ENCODE peak calls at places on chromosomes 16 and 17, in five cellular contexts. One of them, this sample, is unnamed.

GRCh38 chr16:22222998-22223397 is 16.9 kb downstream of the EEF2K start:
- DNase-seq in A549: no peak
- DNase-seq in HepG2: no peak
- DNase-seq in IMR-90: no peak
- DNase-seq in SK-N-SH: no peak
- DNase-seq in this sample: no peak

GRCh38 chr17:41065829-41066624 is at the start of gene KRTAP2-4:
- DNase-seq in A549: peak
- DNase-seq in HepG2: peak
- DNase-seq in IMR-90: peak
- DNase-seq in SK-N-SH: no peak
- DNase-seq in this sample: no peak

GRCh38 chr17:1785925-1786324 is 24.1 kb downstream of the SERPINF1 start:
- DNase-seq in A549: no peak
- DNase-seq in HepG2: no peak
- DNase-seq in IMR-90: no peak
- DNase-seq in SK-N-SH: no peak
- DNase-seq in this sample: no peak

GRCh38 chr17:35238817-35239216 is 4.1 kb upstream of the SLFN5 start:
- DNase-seq in A549: peak
- DNase-seq in HepG2: no peak
- DNase-seq in IMR-90: peak
- DNase-seq in SK-N-SH: no peak
- DNase-seq in this sample: no peak

GRCh38 chr16:66637806-66638205 is 33.3 kb downstream of the CMTM3 start:
- DNase-seq in A549: no peak
- DNase-seq in HepG2: no peak
- DNase-seq in IMR-90: no peak
- DNase-seq in SK-N-SH: no peak
- DNase-seq in this sample: no peak

GRCh38 chr17:68182940-68183551 is 64.8 kb upstream of the AMZ2 start:
- DNase-seq in A549: no peak
- DNase-seq in HepG2: peak
- DNase-seq in IMR-90: no peak
- DNase-seq in SK-N-SH: no peak
- DNase-seq in this sample: no peak

GRCh38 chr17:72772331-72772821 is 320.1 kb downstream of the SLC39A11 start:
- DNase-seq in A549: no peak
- DNase-seq in HepG2: no peak
- DNase-seq in IMR-90: no peak
- DNase-seq in SK-N-SH: no peak
- DNase-seq in this sample: no peak

GRCh38 chr17:4944163-4944553 is 4.1 kb downstream of the RNF167 start:
- DNase-seq in A549: no peak
- DNase-seq in HepG2: no peak
- DNase-seq in IMR-90: no peak
- DNase-seq in SK-N-SH: no peak
- DNase-seq in this sample: no peak

GRCh38 chr17:9566067-9566466 is 9.6 kb downstream of the STX8 start:
- DNase-seq in A549: no peak
- DNase-seq in HepG2: no peak
- DNase-seq in IMR-90: no peak
- DNase-seq in SK-N-SH: no peak
- DNase-seq in this sample: no peak

GRCh38 chr17:37676115-37676925 is 33.1 kb upstream of the DDX52 start:
- DNase-seq in A549: no peak
- DNase-seq in HepG2: peak
- DNase-seq in IMR-90: peak
- DNase-seq in SK-N-SH: no peak
- DNase-seq in this sample: no peak

GRCh38 chr17:372157-373152 is 19.8 kb upstream of the RPH3AL start:
- DNase-seq in A549: no peak
- DNase-seq in HepG2: no peak
- DNase-seq in IMR-90: peak
- DNase-seq in SK-N-SH: no peak
- DNase-seq in this sample: no peak

GRCh38 chr17:7558544-7559306 is at the start of gene TNFSF13:
- DNase-seq in A549: no peak
- DNase-seq in HepG2: no peak
- DNase-seq in IMR-90: no peak
- DNase-seq in SK-N-SH: peak
- DNase-seq in this sample: no peak

GRCh38 chr16:87334611-87335305 is 17.6 kb upstream of the C16orf95 start:
- DNase-seq in A549: no peak
- DNase-seq in HepG2: no peak
- DNase-seq in IMR-90: no peak
- DNase-seq in SK-N-SH: no peak
- DNase-seq in this sample: no peak

GRCh38 chr16:49437344-49437743 is 63.7 kb downstream of the C16orf78 start:
- DNase-seq in A549: no peak
- DNase-seq in HepG2: no peak
- DNase-seq in IMR-90: no peak
- DNase-seq in SK-N-SH: no peak
- DNase-seq in this sample: no peak

GRCh38 chr16:59973966-59974365 is 1239.8 kb upstream of the GOT2 start:
- DNase-seq in A549: no peak
- DNase-seq in HepG2: no peak
- DNase-seq in IMR-90: no peak
- DNase-seq in SK-N-SH: no peak
- DNase-seq in this sample: no peak

GRCh38 chr17:63826468-63827001 is 696 bp upstream of the PSMC5 start:
- DNase-seq in A549: no peak
- DNase-seq in HepG2: no peak
- DNase-seq in IMR-90: peak
- DNase-seq in SK-N-SH: peak
- DNase-seq in this sample: no peak

GRCh38 chr17:48244814-48245213 is 137.2 kb downstream of the SNX11 start:
- DNase-seq in A549: no peak
- DNase-seq in HepG2: no peak
- DNase-seq in IMR-90: no peak
- DNase-seq in SK-N-SH: no peak
- DNase-seq in this sample: no peak

GRCh38 chr16:30896890-30897730 is 696 bp downstream of the CTF1 start:
- DNase-seq in A549: peak
- DNase-seq in HepG2: peak
- DNase-seq in IMR-90: peak
- DNase-seq in SK-N-SH: peak
- DNase-seq in this sample: peak

GRCh38 chr17:82900741-82901140 is 60.9 kb upstream of the ZNF750 start:
- DNase-seq in A549: no peak
- DNase-seq in HepG2: no peak
- DNase-seq in IMR-90: peak
- DNase-seq in SK-N-SH: no peak
- DNase-seq in this sample: no peak

GRCh38 chr17:16463341-16464000 is 28.5 kb downstream of the LRRC75A start:
- DNase-seq in A549: no peak
- DNase-seq in HepG2: no peak
- DNase-seq in IMR-90: peak
- DNase-seq in SK-N-SH: peak
- DNase-seq in this sample: no peak

GRCh38 chr17:51481370-51481769 is 221.0 kb downstream of the UTP18 start:
- DNase-seq in A549: no peak
- DNase-seq in HepG2: no peak
- DNase-seq in IMR-90: no peak
- DNase-seq in SK-N-SH: no peak
- DNase-seq in this sample: no peak

GRCh38 chr16:69494993-69495392 is 70.6 kb downstream of the CYB5B start:
- DNase-seq in A549: no peak
- DNase-seq in HepG2: peak
- DNase-seq in IMR-90: no peak
- DNase-seq in SK-N-SH: no peak
- DNase-seq in this sample: peak

GRCh38 chr17:22267019-22267418 is 574.7 kb downstream of the KCNJ18 start:
- DNase-seq in A549: no peak
- DNase-seq in HepG2: no peak
- DNase-seq in IMR-90: no peak
- DNase-seq in SK-N-SH: no peak
- DNase-seq in this sample: no peak

GRCh38 chr16:25217119-25217511 is 368 bp downstream of the AQP8 start:
- DNase-seq in A549: no peak
- DNase-seq in HepG2: no peak
- DNase-seq in IMR-90: no peak
- DNase-seq in SK-N-SH: no peak
- DNase-seq in this sample: no peak

DNA sequence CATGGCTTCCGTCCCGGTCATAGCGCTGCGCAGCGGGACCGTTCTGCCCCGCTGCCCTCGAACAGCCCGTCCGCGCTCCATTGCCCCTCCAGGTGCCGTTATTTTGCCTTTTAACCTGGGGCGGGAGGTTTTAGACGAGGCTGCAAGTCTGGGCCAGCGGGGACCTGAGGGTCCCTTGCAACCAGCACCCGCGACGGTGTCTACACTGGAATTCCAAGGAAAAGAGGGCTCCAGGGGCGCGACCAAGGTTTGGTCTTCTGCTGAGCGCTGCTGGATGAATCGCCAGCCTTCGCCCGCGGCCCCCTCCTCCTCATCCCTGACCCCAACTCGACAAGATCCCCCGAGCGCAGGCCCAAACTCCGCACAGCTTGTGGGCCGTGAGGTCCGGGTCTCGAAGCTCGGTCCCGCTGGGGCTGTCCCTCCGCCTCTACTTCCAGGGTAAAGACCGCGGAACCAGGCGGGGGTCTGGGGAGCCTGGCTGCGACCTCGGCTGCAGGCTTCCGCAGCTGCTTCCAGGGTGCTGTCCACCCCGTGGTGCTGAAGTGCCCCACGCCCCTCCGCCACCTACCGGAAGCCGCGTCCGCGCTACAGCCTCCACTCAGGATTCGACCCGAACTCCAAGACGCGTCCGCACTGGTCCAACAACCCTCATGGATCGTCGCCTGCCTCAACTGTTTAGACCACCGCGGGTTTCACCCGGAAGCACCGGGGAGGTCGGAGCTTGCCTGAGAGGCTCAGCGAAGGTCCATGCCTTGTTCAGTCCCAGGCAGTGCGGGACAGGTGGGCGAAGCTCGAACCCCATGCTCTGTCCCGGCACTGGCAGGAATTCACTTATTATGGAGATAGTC is 10.1 kb upstream of the CA4 start:
- DNase-seq in A549: peak
- DNase-seq in HepG2: peak
- DNase-seq in IMR-90: peak
- DNase-seq in SK-N-SH: no peak
- DNase-seq in this sample: peak
- TF ChIP-seq RFX5 in A549: no peak
- TF ChIP-seq RFX5 in HepG2: no peak
- TF ChIP-seq RFX5 in IMR-90: no peak
- TF ChIP-seq RFX5 in SK-N-SH: no peak
- TF ChIP-seq RFX5 in this sample: no peak

GRCh38 chr17:75906143-75906884 is 1.6 kb upstream of the MRPL38 start:
- DNase-seq in A549: no peak
- DNase-seq in HepG2: no peak
- DNase-seq in IMR-90: no peak
- DNase-seq in SK-N-SH: no peak
- DNase-seq in this sample: no peak

GRCh38 chr17:75910699-75911098 is 6.0 kb upstream of the MRPL38 start:
- DNase-seq in A549: no peak
- DNase-seq in HepG2: no peak
- DNase-seq in IMR-90: no peak
- DNase-seq in SK-N-SH: no peak
- DNase-seq in this sample: no peak

GRCh38 chr17:75909051-75909811 is 4.5 kb upstream of the MRPL38 start:
- DNase-seq in A549: no peak
- DNase-seq in HepG2: no peak
- DNase-seq in IMR-90: no peak
- DNase-seq in SK-N-SH: no peak
- DNase-seq in this sample: no peak

GRCh38 chr17:75908201-75908600 is 3.5 kb upstream of the MRPL38 start:
- DNase-seq in A549: no peak
- DNase-seq in HepG2: no peak
- DNase-seq in IMR-90: no peak
- DNase-seq in SK-N-SH: no peak
- DNase-seq in this sample: no peak

DNA sequence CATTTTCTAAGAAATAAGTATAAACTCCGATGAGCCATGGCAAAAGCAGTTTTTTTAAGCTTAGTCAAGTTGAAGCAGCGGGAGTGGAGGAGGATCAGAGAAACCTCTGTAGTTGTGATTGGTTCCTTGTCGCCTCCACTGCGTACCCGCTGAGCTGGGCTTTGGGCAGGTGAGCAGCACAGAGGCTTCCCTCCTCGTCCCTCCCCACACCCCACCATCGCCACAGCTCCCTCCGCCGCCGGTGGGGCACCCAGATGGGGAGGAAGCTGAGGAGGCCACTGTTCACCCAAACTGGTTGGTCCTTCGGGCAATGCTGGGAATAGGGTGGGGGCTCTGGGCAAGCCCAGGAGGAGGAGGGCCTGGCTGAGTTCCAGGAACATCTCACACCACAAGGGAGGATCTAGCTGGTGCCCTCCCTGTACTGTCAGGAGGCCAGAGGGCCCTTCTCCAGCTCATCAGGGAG is 5.2 kb upstream of the MRPL38 start:
- DNase-seq in A549: no peak
- DNase-seq in HepG2: no peak
- DNase-seq in IMR-90: peak
- DNase-seq in SK-N-SH: peak
- DNase-seq in this sample: no peak
- TF ChIP-seq RFX5 in A549: no peak
- TF ChIP-seq RFX5 in HepG2: no peak
- TF ChIP-seq RFX5 in IMR-90: no peak
- TF ChIP-seq RFX5 in SK-N-SH: no peak
- TF ChIP-seq RFX5 in this sample: no peak

GRCh38 chr17:76530489-76530814 is 7.1 kb downstream of the CYGB start:
- DNase-seq in A549: no peak
- DNase-seq in HepG2: no peak
- DNase-seq in IMR-90: no peak
- DNase-seq in SK-N-SH: peak
- DNase-seq in this sample: no peak
- TF ChIP-seq RFX5 in A549: no peak
- TF ChIP-seq RFX5 in HepG2: no peak
- TF ChIP-seq RFX5 in IMR-90: no peak
- TF ChIP-seq RFX5 in SK-N-SH: no peak
- TF ChIP-seq RFX5 in this sample: no peak

DNA sequence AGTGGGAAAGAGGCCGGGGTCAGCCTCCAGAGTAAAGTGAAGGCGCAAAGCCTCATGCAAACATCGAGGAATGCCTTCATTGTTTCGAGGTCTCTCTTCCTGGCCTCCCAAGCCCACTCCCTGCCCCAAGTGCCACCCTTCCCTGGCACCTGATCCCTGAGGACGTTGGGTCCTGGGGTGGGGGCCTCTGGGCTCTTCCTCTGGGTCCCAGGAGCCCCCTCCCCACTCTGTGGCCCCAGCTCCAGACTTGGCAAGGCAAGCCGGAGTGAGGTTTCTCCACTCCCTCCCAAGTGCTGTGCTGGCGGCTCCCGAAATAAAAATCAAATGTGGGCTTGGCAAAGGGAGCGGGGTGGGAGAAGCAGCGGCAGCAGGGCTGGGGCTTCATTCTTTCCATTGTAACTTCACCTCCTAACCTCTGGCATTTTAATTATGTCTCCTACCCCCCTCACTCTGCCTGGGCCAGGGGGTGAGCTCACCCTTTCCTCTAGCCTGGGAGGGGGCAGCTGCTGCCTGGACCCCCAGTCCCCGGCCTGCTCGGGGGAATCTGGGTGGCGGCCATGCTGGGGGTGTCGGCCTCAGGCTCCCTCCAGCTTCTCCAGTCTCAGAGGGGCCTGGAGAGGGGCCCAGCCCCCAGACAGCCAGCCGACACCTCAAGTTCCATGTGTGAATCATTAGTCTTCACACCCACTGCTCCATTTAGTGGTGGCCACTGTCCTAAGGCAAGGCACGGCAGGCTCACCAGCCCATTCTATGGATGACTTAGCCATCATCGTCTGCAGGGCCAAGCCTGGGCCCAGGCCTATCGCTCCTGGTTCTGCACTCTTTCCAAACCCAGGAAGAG is 14.6 kb upstream of the TMEM92 start:
- DNase-seq in A549: no peak
- DNase-seq in HepG2: no peak
- DNase-seq in IMR-90: no peak
- DNase-seq in SK-N-SH: peak
- DNase-seq in this sample: no peak
- TF ChIP-seq RFX5 in A549: no peak
- TF ChIP-seq RFX5 in HepG2: no peak
- TF ChIP-seq RFX5 in IMR-90: no peak
- TF ChIP-seq RFX5 in SK-N-SH: no peak
- TF ChIP-seq RFX5 in this sample: no peak

This sample was measured in H1.